ENCODE peak calls at places on chromosomes 7 and 10, in five cellular contexts. Y is AG04450, E is tibial artery, J is PC-3, A is thoracic aorta. X is an unnamed sample.

GRCh38 chr7:155807805-155808550 is 4.3 kb downstream of the SHH start:
- DNase-seq in Y (no peak), E (no peak), J (no peak), A (no peak), X (no peak)

GRCh38 chr7:100120518-100121085 is 1.2 kb downstream of the CNPY4 start:
- DNase-seq in Y (no peak), E (no peak), J (no peak), A (no peak), X (no peak)

GRCh38 chr7:148921806-148922205 is 37.7 kb upstream of the EZH2 start:
- DNase-seq in Y (no peak), E (no peak), J (no peak), A (no peak), X (no peak)

GRCh38 chr10:87930929-87931835 is 67.8 kb downstream of the PTEN start:
- DNase-seq in Y (no peak), E (no peak), J (no peak), A (no peak), X (no peak)

GRCh38 chr10:6136215-6137201 is 47.7 kb downstream of the RBM17 start:
- DNase-seq in Y (peak; percentile 32), E (no peak), J (peak; percentile 51), A (no peak), X (no peak)

GRCh38 chr10:103921750-103922195 is 3.8 kb upstream of the STN1 start:
- DNase-seq in Y (no peak), E (no peak), J (no peak), A (no peak), X (no peak)

GRCh38 chr7:36658603-36659516 is 65.4 kb downstream of the AOAH start:
- DNase-seq in Y (peak; percentile 69), E (no peak), J (peak; percentile 91), A (no peak), X (no peak)

GRCh38 chr10:104589871-104590270 is 51.2 kb upstream of the SORCS3 start:
- DNase-seq in Y (peak; percentile 23), E (no peak), J (peak; percentile 65), A (no peak), X (no peak)

GRCh38 chr10:60186315-60187071 is 203.2 kb downstream of the ANK3 start:
- DNase-seq in Y (no peak), E (peak; percentile 75), J (peak; percentile 98), A (no peak), X (peak; percentile 85)

GRCh38 chr10:3803295-3803883 is 18.4 kb upstream of the KLF6 start:
- DNase-seq in Y (no peak), E (no peak), J (peak; percentile 23), A (no peak), X (no peak)

GRCh38 chr7:7099584-7100014 is 82.7 kb upstream of the C1GALT1 start:
- DNase-seq in Y (peak; percentile 69), E (peak; percentile 85), J (peak; percentile 98), A (peak; percentile 9), X (peak; percentile 76)

GRCh38 chr7:1851731-1852531 is 181.9 kb downstream of the ELFN1 start:
- DNase-seq in Y (no peak), E (peak; percentile 61), J (no peak), A (no peak), X (no peak)

GRCh38 chr10:113326160-113327111 is 226.4 kb upstream of the HABP2 start:
- DNase-seq in Y (no peak), E (peak; percentile 80), J (peak; percentile 94), A (peak; percentile 80), X (no peak)

GRCh38 chr10:97388152-97388551 is 13.0 kb downstream of the RRP12 start:
- DNase-seq in Y (no peak), E (no peak), J (no peak), A (no peak), X (no peak)

GRCh38 chr10:88386878-88387773 is 196.0 kb downstream of the RNLS start:
- DNase-seq in Y (peak; percentile 44), E (no peak), J (no peak), A (no peak), X (no peak)

GRCh38 chr7:134779741-134780065 is 269 bp downstream of the CALD1 start:
- DNase-seq in Y (no peak), E (no peak), J (no peak), A (no peak), X (no peak)

GRCh38 chr7:134782121-134782623 is 2.7 kb downstream of the CALD1 start:
- DNase-seq in Y (no peak), E (no peak), J (no peak), A (no peak), X (no peak)

GRCh38 chr7:134778941-134779740 is at the start of gene CALD1:
- DNase-seq in Y (peak; percentile 99), E (peak; percentile 88), J (peak; percentile 96), A (peak; percentile 71), X (peak; percentile 93)

GRCh38 chr7:134781171-134781570 is 1.7 kb downstream of the CALD1 start:
- DNase-seq in Y (no peak), E (no peak), J (no peak), A (no peak), X (no peak)

GRCh38 chr7:134780166-134780853 is 876 bp downstream of the CALD1 start:
- DNase-seq in Y (no peak), E (no peak), J (no peak), A (no peak), X (no peak)
- H3K4me3 ChIP-seq in Y (peak overlapping the region; percentile 71), E (peak overlapping the region; percentile 70), J (peak overlapping the region; percentile 70), A (peak overlapping the region; percentile 79), X (peak overlapping the region; percentile 72)

GRCh38 chr10:61683319-61683718 is 20.6 kb downstream of the CABCOCO1 start:
- DNase-seq in Y (no peak), E (no peak), J (no peak), A (no peak), X (no peak)

DNA sequence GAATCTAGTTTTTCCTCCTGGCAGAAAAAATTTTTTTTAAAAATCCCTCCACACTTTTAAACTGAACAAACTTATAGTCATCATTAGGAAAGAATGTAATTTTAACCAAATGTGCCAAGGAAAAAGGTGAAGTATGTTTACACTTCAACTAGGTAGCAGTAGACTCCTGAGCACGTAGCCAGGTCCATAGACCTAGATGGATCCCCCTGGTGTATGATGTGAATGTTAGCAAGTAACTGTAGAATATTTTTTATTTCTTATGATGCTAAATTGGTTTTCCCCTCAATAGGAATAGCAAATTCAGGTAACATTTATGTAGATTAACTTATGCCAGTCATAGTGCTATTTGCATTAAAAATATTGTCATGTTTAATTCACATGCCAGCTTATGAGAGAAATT is 19.6 kb downstream of the CABCOCO1 start:
- DNase-seq in Y (no peak), E (no peak), J (peak; percentile 57), A (no peak), X (no peak)
- TF ChIP-seq CTCF in Y (no peak), E (no peak), J (peak; percentile 74), A (no peak), X (no peak)

DNA sequence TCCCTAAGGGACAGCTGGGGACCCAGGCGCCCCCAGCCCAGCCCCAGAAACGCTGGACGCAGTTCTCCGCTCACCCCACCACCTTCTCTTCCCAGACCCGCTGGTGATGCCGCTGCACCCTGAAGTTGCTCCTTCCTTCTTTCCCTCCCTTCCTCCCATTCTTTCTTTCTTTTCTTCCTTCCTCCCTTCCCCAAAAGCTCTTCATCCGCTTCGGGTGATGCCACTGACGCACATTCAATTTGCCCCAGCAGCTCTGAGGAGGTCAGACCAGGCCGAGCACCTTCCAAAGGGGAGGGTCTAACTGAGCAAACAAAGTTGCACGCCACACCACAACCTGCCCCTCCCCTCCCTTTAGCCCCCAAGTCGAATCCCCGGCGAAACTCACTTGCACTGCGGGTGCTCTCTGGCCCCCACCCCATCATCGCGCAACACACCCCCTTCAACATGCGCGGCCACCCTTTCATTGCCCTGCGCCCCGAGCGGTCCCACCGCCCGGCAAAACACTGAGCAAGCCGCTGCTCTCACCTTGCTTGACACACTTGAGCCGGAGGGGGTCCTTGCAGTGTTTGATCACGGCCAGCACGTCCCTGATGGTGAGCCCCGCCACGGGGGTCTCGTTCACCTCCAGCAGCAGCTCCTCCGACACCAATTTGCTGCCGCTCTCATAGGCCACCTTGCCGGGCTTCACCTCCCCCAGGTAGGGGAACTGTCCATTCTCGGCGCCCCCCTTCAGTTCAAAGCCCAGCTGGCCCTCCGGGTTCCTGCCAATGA is 787 bp downstream of the MAGI2 start:
- DNase-seq in Y (no peak), E (peak; percentile 70), J (no peak), A (no peak), X (peak; percentile 74)
- H3K27ac ChIP-seq in Y (peak overlapping the region; percentile 97), E (peak overlapping the region; percentile 98), J (no peak overlapping the region), A (peak overlapping the region; percentile 96), X (peak overlapping the region; percentile 99)

DNA sequence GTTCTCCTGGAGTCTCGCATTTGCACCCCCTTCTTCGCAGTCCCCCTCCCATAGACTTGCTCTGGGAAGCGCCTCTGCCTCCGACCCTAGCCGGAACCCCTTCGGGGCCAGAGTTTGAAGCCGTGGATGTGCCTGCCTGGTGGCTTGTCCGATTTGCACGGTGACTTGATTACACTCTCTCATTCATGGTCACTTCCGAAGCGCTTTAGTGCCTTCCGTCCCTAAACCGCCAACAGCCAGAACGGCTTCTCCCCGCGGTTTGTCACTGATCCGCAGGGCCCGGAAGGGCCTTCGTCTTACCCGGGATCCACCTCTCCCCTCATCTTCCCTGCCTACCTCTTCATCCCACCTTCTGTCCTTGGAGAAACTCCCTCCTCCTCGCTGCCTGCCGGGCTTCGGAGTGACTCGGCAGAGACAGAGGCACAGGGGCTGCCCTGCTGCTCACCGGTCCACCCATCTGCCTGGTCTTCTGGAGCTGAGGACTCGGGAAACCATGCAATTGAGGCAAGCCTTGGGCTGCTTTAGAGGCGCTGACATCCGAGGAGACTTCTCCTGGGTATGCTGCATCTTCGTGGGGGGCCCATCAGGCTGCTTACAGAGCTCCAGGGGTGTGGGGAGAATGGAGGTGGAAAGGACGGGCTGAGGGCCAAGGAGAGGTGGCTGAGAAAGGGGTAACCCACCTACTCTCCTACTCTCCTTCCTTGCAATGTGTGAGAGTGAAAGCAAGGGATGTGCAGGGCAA is 847 bp upstream of the HOXA11 start:
- DNase-seq in Y (no peak), E (peak; percentile 64), J (no peak), A (no peak), X (peak; percentile 73)
- H3K4me3 ChIP-seq in Y (no peak overlapping the region), E (peak overlapping the region; percentile 24), J (peak overlapping the region; percentile 91), A (peak overlapping the region; percentile 68), X (peak overlapping the region; percentile 58)

DNA sequence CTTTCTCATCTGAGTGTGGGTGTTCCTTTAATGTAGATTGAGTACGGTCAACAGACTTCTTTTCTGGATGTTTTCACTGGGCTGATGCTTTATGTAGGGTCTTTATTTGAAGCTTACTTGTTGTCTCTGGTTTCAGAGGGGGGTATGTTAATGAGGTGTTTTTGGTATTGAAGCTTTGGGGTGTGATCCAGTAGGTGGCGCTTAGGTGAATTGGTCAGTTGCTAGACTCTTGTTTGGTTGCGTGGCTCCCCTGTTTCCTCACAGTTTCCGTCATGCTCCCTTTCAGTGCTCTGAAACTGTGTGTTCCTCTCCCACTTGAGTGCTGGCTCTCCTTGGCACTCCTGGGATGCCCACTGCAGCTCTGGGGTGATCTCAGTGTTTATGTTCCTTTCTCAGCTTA is 80.8 kb downstream of the FANK1 start:
- DNase-seq in Y (no peak), E (no peak), J (peak; percentile 9), A (no peak), X (no peak)
- TF ChIP-seq CTCF in Y (no peak), E (no peak), J (peak; percentile 53), A (no peak), X (no peak)